ENCODE peak calls at places on chromosomes 2 and 18, in eight cellular contexts. U is neural crest cell, Y is uterus, B is tibial nerve, W is osteocyte, F is A549, P is endothelial cell, E is nephron progenitor cell. Z is an unnamed sample.

GRCh38 chr2:203451686-203452085 is 83.4 kb downstream of the RAPH1 start:
- DNase-seq in U (no peak), Y (no peak), B (no peak), W (no peak), F (no peak), P (no peak), E (no peak), Z (no peak)

GRCh38 chr2:115115135-115115534 is 672.7 kb downstream of the DPP10 start:
- DNase-seq in U (no peak), Y (no peak), B (no peak), W (no peak), F (no peak), P (no peak), E (no peak), Z (no peak)

GRCh38 chr2:19955544-19956422 is 34.1 kb downstream of the WDR35 start:
- DNase-seq in U (peak), Y (peak), B (no peak), W (no peak), F (peak), P (peak), E (peak), Z (no peak)

GRCh38 chr2:218168635-218169462 is 2.1 kb upstream of the CXCR1 start:
- DNase-seq in U (peak), Y (peak), B (peak), W (no peak), F (peak), P (peak), E (peak), Z (peak)

GRCh38 chr2:43269074-43269572 is 42.7 kb upstream of the ZFP36L2 start:
- DNase-seq in U (no peak), Y (peak), B (peak), W (no peak), F (no peak), P (peak), E (no peak), Z (no peak)

GRCh38 chr2:38380397-38381130 is 3.5 kb upstream of the ATL2 start:
- DNase-seq in U (no peak), Y (no peak), B (no peak), W (no peak), F (no peak), P (peak), E (no peak), Z (no peak)

GRCh38 chr2:140234176-140234575 is 1454.0 kb upstream of the NXPH2 start:
- DNase-seq in U (no peak), Y (no peak), B (no peak), W (no peak), F (no peak), P (no peak), E (no peak), Z (no peak)

GRCh38 chr2:98442488-98442887 is 2.2 kb upstream of the INPP4A start:
- DNase-seq in U (no peak), Y (no peak), B (no peak), W (no peak), F (no peak), P (no peak), E (no peak), Z (no peak)

GRCh38 chr2:62822549-62822948 is 117.0 kb downstream of the EHBP1 start:
- DNase-seq in U (no peak), Y (no peak), B (no peak), W (no peak), F (no peak), P (no peak), E (no peak), Z (no peak)

GRCh38 chr2:85439986-85440385 is 21.5 kb downstream of the SH2D6 start:
- DNase-seq in U (no peak), Y (no peak), B (no peak), W (no peak), F (no peak), P (no peak), E (no peak), Z (no peak)

GRCh38 chr2:214379227-214379626 is 31.6 kb upstream of the VWC2L start:
- DNase-seq in U (no peak), Y (no peak), B (no peak), W (no peak), F (no peak), P (no peak), E (no peak), Z (no peak)

GRCh38 chr18:80159713-80160636 is 50.9 kb downstream of the ADNP2 start:
- DNase-seq in U (no peak), Y (no peak), B (no peak), W (no peak), F (no peak), P (peak), E (no peak), Z (no peak)

GRCh38 chr2:62333961-62334360 is 138.0 kb downstream of the B3GNT2 start:
- DNase-seq in U (no peak), Y (no peak), B (no peak), W (no peak), F (no peak), P (no peak), E (no peak), Z (no peak)

GRCh38 chr18:23918395-23919032 is 96.0 kb upstream of the TTC39C start:
- DNase-seq in U (peak), Y (peak), B (peak), W (no peak), F (peak), P (peak), E (peak), Z (peak)

GRCh38 chr2:46800625-46801024 is 115.0 kb downstream of the MCFD2 start:
- DNase-seq in U (no peak), Y (no peak), B (no peak), W (peak), F (no peak), P (no peak), E (no peak), Z (no peak)

GRCh38 chr2:185145316-185146121 is 547.2 kb downstream of the ZNF804A start:
- DNase-seq in U (no peak), Y (no peak), B (no peak), W (no peak), F (no peak), P (no peak), E (no peak), Z (no peak)

GRCh38 chr2:12884713-12885282 is 168.1 kb downstream of the TRIB2 start:
- DNase-seq in U (no peak), Y (peak), B (no peak), W (no peak), F (no peak), P (no peak), E (peak), Z (no peak)

GRCh38 chr2:56127773-56128170 is 56.0 kb upstream of the CCDC85A start:
- DNase-seq in U (no peak), Y (no peak), B (no peak), W (no peak), F (no peak), P (no peak), E (no peak), Z (no peak)

GRCh38 chr2:84880645-84881521 is at the start of gene TRABD2A:
- DNase-seq in U (peak), Y (no peak), B (no peak), W (no peak), F (no peak), P (peak), E (peak), Z (peak)

GRCh38 chr2:10447300-10448207 is 573 bp downstream of the ODC1 start:
- DNase-seq in U (no peak), Y (no peak), B (no peak), W (no peak), F (peak), P (peak), E (no peak), Z (no peak)

GRCh38 chr18:49588971-49589370 is 27.1 kb downstream of the LIPG start:
- DNase-seq in U (no peak), Y (no peak), B (no peak), W (no peak), F (no peak), P (no peak), E (no peak), Z (no peak)

GRCh38 chr2:237162959-237163358 is 77.3 kb downstream of the COPS8 start:
- DNase-seq in U (no peak), Y (no peak), B (no peak), W (no peak), F (no peak), P (no peak), E (no peak), Z (no peak)

GRCh38 chr2:9205481-9205880 is 1.1 kb upstream of the ASAP2 start:
- DNase-seq in U (no peak), Y (no peak), B (no peak), W (no peak), F (no peak), P (no peak), E (no peak), Z (no peak)

GRCh38 chr2:3636586-3637310 is 21.3 kb upstream of the ALLC start:
- DNase-seq in U (no peak), Y (peak), B (no peak), W (peak), F (no peak), P (no peak), E (no peak), Z (peak)

GRCh38 chr2:228039752-228040534 is 141.5 kb downstream of the SPHKAP start:
- DNase-seq in U (no peak), Y (no peak), B (no peak), W (no peak), F (peak), P (no peak), E (peak), Z (no peak)

GRCh38 chr2:212712466-212712865 is 173.9 kb upstream of the ERBB4 start:
- DNase-seq in U (no peak), Y (no peak), B (no peak), W (no peak), F (no peak), P (no peak), E (no peak), Z (no peak)

GRCh38 chr2:190714958-190715357 is 66.1 kb downstream of the NAB1 start:
- DNase-seq in U (no peak), Y (no peak), B (no peak), W (no peak), F (no peak), P (no peak), E (no peak), Z (no peak)

GRCh38 chr2:145203931-145204330 is 684.0 kb upstream of the ZEB2 start:
- DNase-seq in U (no peak), Y (no peak), B (no peak), W (no peak), F (no peak), P (no peak), E (peak), Z (no peak)

GRCh38 chr18:58539659-58540380 is 89.1 kb downstream of the ALPK2 start:
- DNase-seq in U (no peak), Y (no peak), B (no peak), W (no peak), F (no peak), P (no peak), E (no peak), Z (no peak)

GRCh38 chr2:204967199-204967995 is 422.1 kb downstream of the PARD3B start:
- DNase-seq in U (no peak), Y (peak), B (no peak), W (no peak), F (no peak), P (no peak), E (no peak), Z (no peak)

GRCh38 chr2:201781583-201782051 is 884 bp upstream of the ALS2 start:
- DNase-seq in U (no peak), Y (no peak), B (no peak), W (no peak), F (peak), P (no peak), E (no peak), Z (no peak)

GRCh38 chr2:210170442-210171303 is 536 bp downstream of the KANSL1L start:
- DNase-seq in U (peak), Y (peak), B (peak), W (peak), F (peak), P (peak), E (peak), Z (peak)
- TF ChIP-seq CTCF in U (no peak), Y (no peak), B (no peak), W (no peak), F (no peak), P (no peak), E (no peak), Z (no peak)

DNA sequence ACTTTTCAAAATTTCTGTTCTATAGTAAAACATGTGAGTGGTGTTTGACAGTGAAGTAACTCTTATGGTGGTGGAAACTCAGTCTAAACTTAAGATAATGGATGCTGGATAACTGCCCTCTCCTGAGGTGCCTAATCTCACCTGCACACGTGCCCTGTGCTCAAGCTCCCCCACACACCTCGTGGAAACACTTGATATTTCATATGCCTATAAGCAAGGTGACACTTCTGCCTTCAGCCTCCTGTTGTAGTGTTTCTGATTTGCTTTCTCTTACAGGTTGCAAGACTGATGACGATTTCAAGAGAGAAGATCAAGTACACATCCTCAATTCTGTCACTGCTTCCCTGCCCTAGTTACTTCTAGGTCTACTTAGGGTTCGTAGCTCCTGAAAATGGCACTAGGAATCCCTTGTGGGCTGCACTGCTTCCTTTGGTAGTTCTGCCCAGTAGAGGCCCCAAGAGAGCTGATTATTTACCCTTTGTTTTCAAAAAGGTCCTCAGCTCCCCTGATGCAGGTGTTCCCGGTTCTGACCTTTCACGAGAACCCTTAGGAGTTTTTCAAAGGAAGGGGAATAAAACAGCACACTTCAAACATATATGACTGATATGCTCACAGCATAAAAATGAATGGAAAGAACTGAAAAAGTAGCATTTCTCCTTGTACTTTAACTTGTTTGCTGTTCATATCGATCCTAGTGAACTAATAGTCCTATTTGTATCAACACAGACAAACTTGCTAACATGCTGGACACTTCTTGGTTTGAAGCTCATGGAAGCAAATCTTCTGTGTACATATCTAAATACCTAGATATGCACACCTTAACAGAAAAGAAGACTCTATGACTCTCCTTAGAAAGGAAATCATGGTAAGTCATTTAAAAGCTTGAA is 6.7 kb downstream of the CAVIN2 start:
- DNase-seq in U (no peak), Y (no peak), B (no peak), W (no peak), F (no peak), P (no peak), E (no peak), Z (no peak)
- TF ChIP-seq CTCF in U (no peak), Y (no peak), B (no peak), W (peak), F (peak), P (no peak), E (no peak), Z (no peak)

DNA sequence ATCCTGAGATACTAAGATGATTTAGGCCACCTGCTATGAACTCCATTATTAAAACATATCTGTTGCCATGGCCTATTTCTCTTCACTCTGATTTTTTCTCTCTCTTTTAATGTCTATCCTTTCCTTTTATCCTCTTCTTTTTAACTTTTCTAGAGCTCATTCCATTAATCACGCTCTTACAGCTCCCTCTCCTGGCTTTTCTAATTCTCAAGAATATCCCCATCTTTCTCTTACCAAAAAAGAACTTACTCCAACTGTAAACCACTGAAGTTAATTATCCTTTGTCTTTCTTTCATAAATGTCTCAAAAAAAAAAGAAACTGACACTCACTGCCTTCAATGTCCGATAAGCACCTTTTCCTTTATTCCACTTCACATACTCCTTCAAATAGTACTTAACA is 7.9 kb downstream of the PPP3R1 start:
- DNase-seq in U (no peak), Y (no peak), B (no peak), W (no peak), F (no peak), P (no peak), E (no peak), Z (no peak)
- TF ChIP-seq CTCF in U (no peak), Y (no peak), B (no peak), W (peak), F (peak), P (no peak), E (no peak), Z (no peak)

GRCh38 chr2:159998236-159998635 is 64.2 kb downstream of the PLA2R1 start:
- DNase-seq in U (no peak), Y (no peak), B (no peak), W (no peak), F (no peak), P (no peak), E (no peak), Z (no peak)

GRCh38 chr2:159995038-159995437 is 67.4 kb downstream of the PLA2R1 start:
- DNase-seq in U (no peak), Y (no peak), B (no peak), W (no peak), F (no peak), P (no peak), E (no peak), Z (no peak)

DNA sequence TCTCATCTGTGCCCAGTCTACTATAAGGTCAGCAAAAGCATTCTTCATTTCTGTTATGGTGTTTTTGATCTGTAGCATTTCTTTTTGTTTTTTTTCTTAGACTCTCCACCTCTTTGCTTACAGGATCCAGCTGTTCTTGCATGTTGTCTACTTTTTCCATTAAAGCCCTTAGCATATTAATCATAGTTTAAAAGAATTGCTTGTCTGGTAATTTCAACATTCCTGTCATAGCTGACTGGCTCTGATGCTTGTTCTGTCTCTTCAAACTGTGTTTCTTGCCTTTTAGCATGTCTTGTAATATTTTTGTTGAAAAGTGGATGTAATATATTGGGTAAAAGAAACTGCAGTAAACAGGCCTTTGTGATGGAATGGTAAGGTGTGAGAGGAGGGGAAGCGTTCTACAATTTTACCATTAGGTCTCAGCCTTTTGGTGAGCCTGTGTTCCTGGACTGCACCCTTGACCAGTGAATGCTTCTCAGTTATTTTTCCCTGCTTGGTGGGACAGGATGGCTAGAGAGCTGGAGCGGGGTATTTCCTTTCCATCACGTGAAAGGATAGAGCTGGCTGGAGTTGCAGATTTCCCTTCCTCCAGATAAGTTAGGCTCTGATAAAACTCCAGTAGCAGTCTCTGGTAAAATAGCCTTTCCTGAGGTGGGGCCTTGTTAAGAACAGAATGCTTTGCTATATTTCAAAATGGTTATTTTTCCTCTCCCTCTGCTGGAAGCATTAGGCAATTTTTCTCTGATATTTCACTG is 65.4 kb downstream of the PLA2R1 start:
- DNase-seq in U (no peak), Y (no peak), B (no peak), W (no peak), F (no peak), P (peak), E (no peak), Z (no peak)
- TF ChIP-seq CTCF in U (peak), Y (no peak), B (no peak), W (peak), F (no peak), P (no peak), E (no peak), Z (no peak)

GRCh38 chr18:10076502-10077030 is 162.8 kb downstream of the VAPA start:
- DNase-seq in U (no peak), Y (no peak), B (no peak), W (no peak), F (no peak), P (no peak), E (no peak), Z (no peak)
- TF ChIP-seq CTCF in U (peak), Y (no peak), B (no peak), W (no peak), F (no peak), P (no peak), E (no peak), Z (no peak)

DNA sequence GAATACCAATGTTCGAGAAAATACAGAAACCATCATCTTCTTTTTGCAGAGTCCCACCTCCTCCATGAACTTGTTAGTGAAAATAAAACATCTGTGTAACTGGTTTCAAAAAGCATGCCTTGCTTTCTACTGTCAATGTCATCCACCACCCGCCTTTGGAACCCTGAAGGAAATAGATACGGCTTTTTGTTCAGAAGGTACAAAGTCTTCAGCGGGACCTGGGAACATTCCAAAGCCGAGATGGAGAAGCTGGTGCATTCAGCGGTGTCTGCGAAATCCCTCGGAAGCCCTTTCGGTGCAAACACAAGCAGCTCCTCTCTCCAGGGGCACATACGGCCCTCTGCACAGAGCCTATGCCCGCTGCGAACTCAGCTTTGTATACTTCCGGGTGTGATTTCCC is 555.8 kb upstream of the SALL3 start:
- DNase-seq in U (no peak), Y (no peak), B (no peak), W (no peak), F (no peak), P (no peak), E (no peak), Z (no peak)
- TF ChIP-seq CTCF in U (no peak), Y (no peak), B (no peak), W (no peak), F (no peak), P (no peak), E (no peak), Z (no peak)

GRCh38 chr18:35998967-35999366 is 26.5 kb downstream of the RMP24 start:
- DNase-seq in U (no peak), Y (no peak), B (no peak), W (no peak), F (no peak), P (no peak), E (no peak), Z (no peak)
- TF ChIP-seq CTCF in U (peak), Y (no peak), B (no peak), W (peak), F (no peak), P (peak), E (peak), Z (no peak)

GRCh38 chr2:188835821-188836220 is 138.4 kb upstream of the COL3A1 start:
- DNase-seq in U (no peak), Y (no peak), B (no peak), W (no peak), F (no peak), P (no peak), E (no peak), Z (no peak)
- TF ChIP-seq CTCF in U (no peak), Y (no peak), B (no peak), W (no peak), F (no peak), P (no peak), E (no peak), Z (no peak)

GRCh38 chr2:25966531-25967265 is 15.6 kb downstream of the KIF3C start:
- DNase-seq in U (no peak), Y (no peak), B (no peak), W (no peak), F (no peak), P (no peak), E (no peak), Z (no peak)
- TF ChIP-seq CTCF in U (no peak), Y (no peak), B (no peak), W (no peak), F (no peak), P (no peak), E (no peak), Z (no peak)